ENCODE peak calls at places on chromosomes 4 and X, in four cellular contexts. Q is activated T-cell treated with anti-CD3 and anti-CD28 coated beads, Interleukin-2, amount 50 U/mL, for 72 hours; R is immature natural killer cell; F is activated naive CD8-positive, alpha-beta T cell treated with anti-CD3 and anti-CD28 coated beads, Interleukin-2, amount 50 U/mL, for 24 hours. T is an unnamed sample.

GRCh38 chr4:151436093-151436518 is 27.1 kb downstream of the FHIP1A start:
- DNase-seq in Q (no peak), R (no peak), F (no peak), T (no peak)

GRCh38 chrX:85327060-85327333 is 52.5 kb downstream of the POF1B start:
- DNase-seq in Q (no peak), R (no peak), F (no peak), T (no peak)

GRCh38 chrX:37380920-37381319 is 31.8 kb downstream of the PRRG1 start:
- DNase-seq in Q (no peak), R (no peak), F (no peak), T (no peak)

GRCh38 chr4:139242511-139243051 is 37.4 kb downstream of the MGARP start:
- DNase-seq in Q (no peak), R (no peak), F (no peak), T (no peak)

GRCh38 chr4:172688536-172688935 is 480.1 kb upstream of the GALNT7 start:
- DNase-seq in Q (no peak), R (no peak), F (no peak), T (no peak)

GRCh38 chr4:6516762-6517161 is 44.3 kb upstream of the PPP2R2C start:
- DNase-seq in Q (no peak), R (no peak), F (no peak), T (no peak)

GRCh38 chr4:182819751-182820150 is 97.4 kb downstream of the DCTD start:
- DNase-seq in Q (no peak), R (no peak), F (no peak), T (no peak)

GRCh38 chr4:118173956-118174355 is 139.7 kb downstream of the NDST3 start:
- DNase-seq in Q (no peak), R (no peak), F (no peak), T (no peak)

GRCh38 chr4:98710831-98711230 is 52.4 kb upstream of the TSPAN5 start:
- DNase-seq in Q (no peak), R (no peak), F (no peak), T (no peak)

GRCh38 chrX:19514791-19515614 is at the start of gene MAP3K15:
- DNase-seq in Q (peak), R (peak), F (peak), T (no peak)

GRCh38 chr4:173752610-173753009 is 222.6 kb upstream of the HAND2 start:
- DNase-seq in Q (peak), R (no peak), F (peak), T (no peak)

GRCh38 chrX:8927066-8927465 is 106.9 kb downstream of the FAM9B start:
- DNase-seq in Q (no peak), R (no peak), F (no peak), T (no peak)

GRCh38 chr4:101730291-101731117 is 60.0 kb upstream of the BANK1 start:
- DNase-seq in Q (peak), R (peak), F (peak), T (peak)

GRCh38 chr4:56049428-56050212 is 100.9 kb downstream of the CEP135 start:
- DNase-seq in Q (peak), R (no peak), F (peak), T (no peak)

GRCh38 chr4:40559585-40560465 is 69.8 kb downstream of the RBM47 start:
- DNase-seq in Q (no peak), R (no peak), F (no peak), T (no peak)

GRCh38 chr4:2257361-2258001 is 4.4 kb downstream of the MXD4 start:
- DNase-seq in Q (no peak), R (no peak), F (no peak), T (no peak)

GRCh38 chr4:80694178-80694577 is 336.3 kb upstream of the BMP3 start:
- DNase-seq in Q (no peak), R (no peak), F (no peak), T (no peak)

GRCh38 chrX:130981836-130982235 is 76.3 kb upstream of the ARHGAP36 start:
- DNase-seq in Q (no peak), R (no peak), F (no peak), T (no peak)

GRCh38 chr4:124265701-124266100 is 446.8 kb downstream of the ANKRD50 start:
- DNase-seq in Q (no peak), R (no peak), F (no peak), T (no peak)

GRCh38 chr4:5524900-5525299 is 183.5 kb downstream of the EVC2 start:
- DNase-seq in Q (no peak), R (no peak), F (no peak), T (no peak)

GRCh38 chr4:85740431-85740861 is 265.5 kb downstream of the ARHGAP24 start:
- DNase-seq in Q (no peak), R (no peak), F (no peak), T (no peak)

GRCh38 chrX:66013195-66013816 is 26.6 kb downstream of the VSIG4 start:
- DNase-seq in Q (no peak), R (no peak), F (no peak), T (peak)

GRCh38 chrX:46485897-46486296 is 59.3 kb downstream of the ZNF674 start:
- DNase-seq in Q (no peak), R (no peak), F (no peak), T (no peak)

GRCh38 chrX:48940404-48940955 is 16.9 kb downstream of the OTUD5 start:
- DNase-seq in Q (peak), R (peak), F (no peak), T (no peak)

GRCh38 chr4:165158762-165159161 is 46.1 kb upstream of the TMEM192 start:
- DNase-seq in Q (no peak), R (no peak), F (no peak), T (no peak)

GRCh38 chrX:139094671-139095592 is 383.4 kb upstream of the FGF13 start:
- DNase-seq in Q (no peak), R (no peak), F (no peak), T (no peak)

GRCh38 chrX:24647257-24648058 is at the start of gene PCYT1B:
- DNase-seq in Q (peak), R (peak), F (peak), T (peak)